ENCODE peak calls at places on chromosome 20, in nine cellular contexts. G, R, Q, B, X, E, V, K and H are unnamed samples.

GRCh38 chr20:39009348-39009747 is 47.2 kb downstream of the DHX35 start:
- DNase-seq in G (no peak), R (no peak), Q (no peak), B (no peak), X (no peak), E (no peak), V (no peak), K (no peak), H (no peak)

GRCh38 chr20:59184880-59185447 is 21.3 kb downstream of the ZNF831 start:
- DNase-seq in G (no peak), R (no peak), Q (no peak), B (peak), X (no peak), E (no peak), V (no peak), K (no peak), H (no peak)

GRCh38 chr20:50427740-50428462 is 82.3 kb upstream of the PTPN1 start:
- DNase-seq in G (no peak), R (peak), Q (no peak), B (peak), X (no peak), E (no peak), V (no peak), K (peak), H (no peak)

GRCh38 chr20:52747736-52748135 is 224.4 kb upstream of the TSHZ2 start:
- DNase-seq in G (no peak), R (no peak), Q (no peak), B (no peak), X (no peak), E (peak), V (no peak), K (no peak), H (peak)

GRCh38 chr20:25032478-25033183 is 25.3 kb downstream of the ACSS1 start:
- DNase-seq in G (no peak), R (peak), Q (no peak), B (no peak), X (no peak), E (peak), V (peak), K (no peak), H (peak)

GRCh38 chr20:50744143-50744792 is 12.9 kb downstream of the PARD6B start:
- DNase-seq in G (peak), R (peak), Q (no peak), B (no peak), X (no peak), E (peak), V (peak), K (peak), H (peak)

GRCh38 chr20:53917145-53918009 is 153.0 kb downstream of the BCAS1 start:
- DNase-seq in G (no peak), R (peak), Q (no peak), B (no peak), X (no peak), E (no peak), V (no peak), K (peak), H (peak)

GRCh38 chr20:3203315-3204123 is 963 bp downstream of the DDRGK1 start:
- DNase-seq in G (no peak), R (no peak), Q (peak), B (peak), X (no peak), E (no peak), V (peak), K (no peak), H (peak)

GRCh38 chr20:29873946-29874345 is 1383.5 kb upstream of the DEFB115 start:
- DNase-seq in G (peak), R (peak), Q (no peak), B (peak), X (no peak), E (peak), V (peak), K (peak), H (peak)

GRCh38 chr20:50094522-50094921 is 18.4 kb downstream of the UBE2V1 start:
- DNase-seq in G (no peak), R (no peak), Q (no peak), B (no peak), X (no peak), E (no peak), V (no peak), K (no peak), H (no peak)

GRCh38 chr20:45229264-45230056 is 8.3 kb downstream of the SEMG2 start:
- DNase-seq in G (no peak), R (no peak), Q (peak), B (peak), X (peak), E (peak), V (no peak), K (no peak), H (peak)

GRCh38 chr20:3616250-3616649 is 46.9 kb downstream of the GFRA4 start:
- DNase-seq in G (no peak), R (no peak), Q (no peak), B (no peak), X (no peak), E (peak), V (peak), K (no peak), H (peak)

GRCh38 chr20:44026932-44027685 is 112.5 kb downstream of the TOX2 start:
- DNase-seq in G (no peak), R (no peak), Q (no peak), B (no peak), X (no peak), E (no peak), V (no peak), K (no peak), H (no peak)

GRCh38 chr20:10453241-10453640 is 18.1 kb downstream of the SLX4IP start:
- DNase-seq in G (no peak), R (no peak), Q (peak), B (peak), X (no peak), E (no peak), V (no peak), K (no peak), H (no peak)

GRCh38 chr20:58086763-58087566 is 141.5 kb downstream of the ANKRD60 start:
- DNase-seq in G (peak), R (no peak), Q (peak), B (peak), X (no peak), E (peak), V (peak), K (peak), H (peak)

GRCh38 chr20:25750765-25751696 is 54.4 kb upstream of the ZNF337 start:
- DNase-seq in G (no peak), R (peak), Q (peak), B (peak), X (peak), E (peak), V (peak), K (no peak), H (peak)

GRCh38 chr20:62933966-62934365 is 4.0 kb upstream of the GID8 start:
- DNase-seq in G (no peak), R (no peak), Q (no peak), B (no peak), X (no peak), E (no peak), V (no peak), K (no peak), H (no peak)

GRCh38 chr20:19012671-19013070 is 199.1 kb downstream of the SCP2D1 start:
- DNase-seq in G (peak), R (no peak), Q (no peak), B (no peak), X (no peak), E (no peak), V (no peak), K (peak), H (peak)

GRCh38 chr20:51484141-51484815 is 58.2 kb downstream of the NFATC2 start:
- DNase-seq in G (no peak), R (no peak), Q (no peak), B (no peak), X (no peak), E (no peak), V (no peak), K (peak), H (no peak)

GRCh38 chr20:11891081-11891826 is 26.4 kb upstream of the BTBD3 start:
- DNase-seq in G (peak), R (peak), Q (peak), B (peak), X (no peak), E (peak), V (peak), K (peak), H (peak)

GRCh38 chr20:17688965-17689364 is 6.9 kb upstream of the RRBP1 start:
- DNase-seq in G (no peak), R (no peak), Q (no peak), B (no peak), X (no peak), E (no peak), V (no peak), K (no peak), H (no peak)

GRCh38 chr20:4936392-4936850 is 64.9 kb downstream of the SLC23A2 start:
- DNase-seq in G (no peak), R (no peak), Q (no peak), B (no peak), X (no peak), E (no peak), V (no peak), K (no peak), H (no peak)

GRCh38 chr20:3768342-3769130 is 983 bp upstream of the ADISSP start:
- DNase-seq in G (peak), R (peak), Q (peak), B (peak), X (peak), E (peak), V (peak), K (peak), H (peak)

GRCh38 chr20:18902181-18902725 is 88.7 kb downstream of the SCP2D1 start:
- DNase-seq in G (no peak), R (no peak), Q (no peak), B (no peak), X (no peak), E (no peak), V (no peak), K (no peak), H (no peak)

GRCh38 chr20:57079016-57080005 is 187.1 kb downstream of the BMP7 start:
- DNase-seq in G (no peak), R (no peak), Q (no peak), B (no peak), X (no peak), E (no peak), V (peak), K (no peak), H (no peak)

GRCh38 chr20:2179957-2180356 is 78.3 kb downstream of the STK35 start:
- DNase-seq in G (no peak), R (no peak), Q (no peak), B (no peak), X (no peak), E (no peak), V (no peak), K (no peak), H (no peak)